ENCODE peak calls at places on chromosomes 6 and 20, in eight cellular contexts. Y, P, U, V, B, N, G and S are unnamed samples. For H3K4me1 and H3K9me3, the result is how much of the 10 kb centered on the place peaks cover.

GRCh38 chr20:48808382-48809034 is 19.3 kb downstream of the PREX1 start:
- DNase-seq in G (peak), P (no peak), U (no peak), V (peak), N (no peak), Y (no peak), B (no peak), S (no peak)

GRCh38 chr6:48109902-48110301 is 1.1 kb downstream of the PTCHD4 start:
- DNase-seq in P (no peak), G (no peak), U (no peak), Y (no peak), V (no peak), N (no peak), B (no peak), S (no peak)

GRCh38 chr6:156167289-156168076 is 609.7 kb upstream of the ARID1B start:
- DNase-seq in Y (no peak), N (peak), G (peak), P (no peak), B (no peak), V (peak), U (no peak), S (peak)

GRCh38 chr20:23659989-23660837 is 22.5 kb upstream of the CST3 start:
- DNase-seq in P (no peak), V (no peak), G (no peak), U (no peak), Y (no peak), B (no peak), N (peak), S (no peak)

GRCh38 chr6:93416575-93417420 is 2.6 kb downstream of the EPHA7 start:
- DNase-seq in Y (peak), B (peak), U (peak), G (peak), P (peak), V (no peak), N (peak), S (no peak)

GRCh38 chr20:41228858-41229257 is 88.7 kb downstream of the ZHX3 start:
- DNase-seq in P (no peak), U (no peak), N (no peak), Y (no peak), G (no peak), B (no peak), V (no peak), S (no peak)

GRCh38 chr6:71977860-71978259 is 91.5 kb downstream of the RIMS1 start:
- DNase-seq in V (no peak), Y (no peak), U (no peak), P (no peak), B (no peak), G (no peak), N (no peak), S (no peak)

GRCh38 chr6:44338228-44339122 is 4.0 kb upstream of the SPATS1 start:
- DNase-seq in B (peak), N (peak), V (peak), G (peak), Y (peak), P (peak), U (peak), S (peak)

GRCh38 chr6:137808191-137808590 is 58.9 kb upstream of the TNFAIP3 start:
- DNase-seq in Y (no peak), U (no peak), B (no peak), P (no peak), N (no peak), G (no peak), V (no peak), S (no peak)

GRCh38 chr20:60223174-60223573 is 265.0 kb downstream of the CDH26 start:
- DNase-seq in G (no peak), B (no peak), N (no peak), V (no peak), P (no peak), U (no peak), Y (no peak), S (no peak)

GRCh38 chr20:62657956-62658355 is 15.7 kb downstream of the SLCO4A1 start:
- DNase-seq in N (no peak), P (no peak), G (no peak), V (no peak), Y (no peak), B (no peak), U (no peak), S (no peak)

GRCh38 chr6:69696273-69696672 is 100.5 kb downstream of the LMBRD1 start:
- DNase-seq in N (no peak), G (no peak), P (no peak), B (no peak), U (no peak), Y (no peak), V (no peak), S (no peak)

GRCh38 chr6:41663558-41663957 is 25.3 kb downstream of the MDFI start:
- DNase-seq in V (no peak), N (no peak), U (no peak), Y (no peak), B (no peak), G (no peak), P (no peak), S (no peak)

GRCh38 chr20:36836591-36837329 is 39.2 kb upstream of the TLDC2 start:
- DNase-seq in U (no peak), V (peak), P (peak), G (peak), N (peak), B (peak), Y (peak), S (peak)

GRCh38 chr6:12116264-12116800 is 104.2 kb downstream of the HIVEP1 start:
- DNase-seq in P (no peak), V (no peak), N (no peak), B (no peak), Y (no peak), U (no peak), G (no peak), S (no peak)

GRCh38 chr20:32387262-32387661 is 29.1 kb downstream of the ASXL1 start:
- DNase-seq in P (no peak), Y (no peak), U (no peak), V (no peak), N (no peak), G (no peak), B (no peak), S (no peak)

GRCh38 chr20:1171461-1172093 is 13.2 kb downstream of the TMEM74B start:
- DNase-seq in G (no peak), B (no peak), P (no peak), N (no peak), U (no peak), V (no peak), Y (no peak), S (no peak)

GRCh38 chr6:39213195-39213920 is 15.9 kb downstream of the KCNK5 start:
- DNase-seq in N (no peak), U (no peak), G (no peak), P (no peak), Y (no peak), B (no peak), V (no peak), S (no peak)

GRCh38 chr6:84284428-84285033 is 57.1 kb upstream of the CEP162 start:
- DNase-seq in U (no peak), N (no peak), B (no peak), Y (peak), V (no peak), G (no peak), P (no peak), S (no peak)

GRCh38 chr6:83824831-83825230 is 28.3 kb upstream of the RIPPLY2 start:
- DNase-seq in B (no peak), G (no peak), Y (no peak), V (no peak), U (no peak), N (no peak), P (no peak), S (no peak)

GRCh38 chr6:41577865-41578713 is 31.9 kb downstream of the FOXP4 start:
- DNase-seq in B (peak), Y (peak), U (no peak), N (no peak), G (no peak), P (peak), V (peak), S (peak)

GRCh38 chr20:25073544-25073943 is 8.4 kb downstream of the VSX1 start:
- DNase-seq in P (no peak), U (no peak), B (no peak), Y (no peak), N (no peak), G (no peak), V (no peak), S (no peak)

GRCh38 chr20:31712112-31712553 is 10.5 kb downstream of the BCL2L1 start:
- DNase-seq in G (peak), Y (no peak), U (no peak), B (peak), N (peak), V (peak), P (no peak), S (peak)

GRCh38 chr6:3823671-3824070 is 25.5 kb upstream of the FAM50B start:
- DNase-seq in B (no peak), P (no peak), U (no peak), N (no peak), V (no peak), G (no peak), Y (no peak), S (no peak)

GRCh38 chr6:100573169-100573568 is 108.4 kb upstream of the SIM1 start:
- DNase-seq in P (peak), G (no peak), U (no peak), N (no peak), B (no peak), V (no peak), Y (peak), S (peak)

GRCh38 chr20:23225407-23226060 is 125.1 kb upstream of the NXT1 start:
- DNase-seq in U (no peak), P (peak), G (no peak), B (peak), N (no peak), V (peak), Y (no peak), S (peak)

GRCh38 chr6:46443623-46444022 is 47.6 kb downstream of the RCAN2 start:
- DNase-seq in B (no peak), V (no peak), G (no peak), Y (no peak), U (no peak), P (no peak), N (no peak), S (no peak)

DNA sequence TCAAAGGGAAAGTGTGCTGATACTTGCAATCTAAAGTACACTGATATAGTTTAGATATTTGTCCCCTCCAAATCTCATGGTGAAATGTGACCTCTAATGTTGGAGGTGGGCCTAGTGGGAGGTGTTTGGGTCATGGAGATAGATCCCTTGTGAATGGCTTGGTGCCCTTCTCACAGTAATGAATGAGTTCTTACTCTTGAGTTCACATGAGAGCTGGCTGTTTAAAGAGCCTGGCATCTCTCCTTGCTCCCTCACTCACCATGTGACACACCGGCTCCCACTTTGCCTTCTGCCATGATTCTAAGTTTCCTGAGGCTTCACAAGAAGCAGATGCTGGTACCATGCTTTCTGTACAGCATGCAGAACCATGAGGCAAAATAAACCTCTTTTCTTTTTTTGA is 78.1 kb downstream of the REPS1 start:
- DNase-seq in P (no peak), V (no peak), G (no peak), B (no peak), Y (no peak), U (no peak), N (peak), S (no peak)
- H3K4me1 ChIP-seq in P (under half), V (under half), G (under half), B (under half), Y (under half), U (under half), N (under half), S (under half)

GRCh38 chr6:129194441-129195021 is 311.6 kb downstream of the LAMA2 start:
- DNase-seq in P (no peak), V (no peak), G (no peak), B (no peak), Y (no peak), N (no peak), U (no peak), S (no peak)

GRCh38 chr6:129192458-129192989 is 309.6 kb downstream of the LAMA2 start:
- DNase-seq in V (no peak), N (no peak), G (no peak), U (no peak), Y (no peak), P (no peak), B (no peak), S (no peak)

GRCh38 chr6:129197154-129197553 is 314.2 kb downstream of the LAMA2 start:
- DNase-seq in N (no peak), B (no peak), Y (no peak), U (no peak), P (no peak), V (no peak), G (no peak), S (no peak)

GRCh38 chr6:129191275-129191674 is 308.3 kb downstream of the LAMA2 start:
- DNase-seq in G (no peak), P (no peak), N (no peak), Y (no peak), B (no peak), U (no peak), V (no peak), S (no peak)

GRCh38 chr6:129195666-129196065 is 312.7 kb downstream of the LAMA2 start:
- DNase-seq in B (no peak), V (no peak), N (no peak), P (no peak), G (no peak), Y (no peak), U (no peak), S (no peak)
- TF ChIP-seq CTCF in B (no peak), V (no peak), N (no peak), P (no peak), G (no peak), Y (no peak), U (no peak), S (no peak)

GRCh38 chr6:168719901-168720300 is 278.9 kb downstream of the SMOC2 start:
- DNase-seq in V (no peak), G (no peak), Y (no peak), B (no peak), U (no peak), P (no peak), N (no peak), S (no peak)

GRCh38 chr6:168715643-168716481 is 274.9 kb downstream of the SMOC2 start:
- DNase-seq in U (no peak), B (no peak), P (no peak), N (no peak), V (no peak), Y (no peak), G (no peak), S (no peak)

GRCh38 chr6:168716581-168716980 is 275.6 kb downstream of the SMOC2 start:
- DNase-seq in U (no peak), N (no peak), G (no peak), V (no peak), B (no peak), Y (no peak), P (no peak), S (no peak)

GRCh38 chr6:168718821-168719475 is 278.0 kb downstream of the SMOC2 start:
- DNase-seq in N (no peak), Y (no peak), U (no peak), G (no peak), V (no peak), P (no peak), B (no peak), S (no peak)

DNA sequence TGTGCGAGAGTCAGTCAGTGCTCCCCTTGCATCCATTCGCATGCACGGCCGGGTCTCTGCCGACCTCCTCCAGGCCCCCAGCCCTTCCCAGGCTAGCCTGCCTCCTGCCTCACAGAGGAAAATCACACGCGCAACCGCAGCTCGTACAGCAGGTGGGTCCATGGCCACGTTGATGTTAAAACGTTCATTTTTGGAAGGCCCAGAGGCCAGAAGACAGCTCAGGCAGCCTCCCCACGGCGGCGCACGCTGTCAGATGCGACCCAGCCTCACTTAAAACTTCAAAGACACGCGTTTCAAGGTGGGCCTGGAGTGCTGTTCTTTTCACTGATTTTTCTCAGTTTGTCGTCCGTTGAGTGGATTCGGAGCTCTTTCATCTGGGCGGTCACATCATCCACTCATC is 276.5 kb downstream of the SMOC2 start:
- DNase-seq in B (no peak), Y (no peak), G (no peak), N (no peak), U (no peak), V (no peak), P (no peak), S (no peak)
- H3K9me3 ChIP-seq in B (under half), Y (under half), G (under half), N (under half), U (under half), V (under half), P (under half), S (under half)

GRCh38 chr20:42979720-42980119 is 210.0 kb downstream of the PTPRT start:
- DNase-seq in N (no peak), P (no peak), G (no peak), U (no peak), Y (no peak), V (no peak), B (no peak), S (no peak)

GRCh38 chr20:42975974-42976373 is 213.7 kb downstream of the PTPRT start:
- DNase-seq in N (no peak), V (no peak), U (no peak), G (no peak), Y (peak), P (no peak), B (no peak), S (no peak)

GRCh38 chr20:42978184-42978974 is 211.3 kb downstream of the PTPRT start:
- DNase-seq in G (no peak), P (no peak), B (no peak), V (no peak), U (no peak), Y (no peak), N (no peak), S (no peak)

GRCh38 chr20:42972591-42972990 is 217.1 kb downstream of the PTPRT start:
- DNase-seq in B (no peak), U (no peak), V (no peak), P (no peak), G (no peak), N (no peak), Y (no peak), S (no peak)

GRCh38 chr20:42974347-42974746 is 215.4 kb downstream of the PTPRT start:
- DNase-seq in B (no peak), G (no peak), V (no peak), U (no peak), N (no peak), P (no peak), Y (no peak), S (no peak)
- H3K4me1 ChIP-seq in B (under half), G (under half), V (under half), U (under half), N (under half), P (under half), Y (under half), S (under half)

DNA sequence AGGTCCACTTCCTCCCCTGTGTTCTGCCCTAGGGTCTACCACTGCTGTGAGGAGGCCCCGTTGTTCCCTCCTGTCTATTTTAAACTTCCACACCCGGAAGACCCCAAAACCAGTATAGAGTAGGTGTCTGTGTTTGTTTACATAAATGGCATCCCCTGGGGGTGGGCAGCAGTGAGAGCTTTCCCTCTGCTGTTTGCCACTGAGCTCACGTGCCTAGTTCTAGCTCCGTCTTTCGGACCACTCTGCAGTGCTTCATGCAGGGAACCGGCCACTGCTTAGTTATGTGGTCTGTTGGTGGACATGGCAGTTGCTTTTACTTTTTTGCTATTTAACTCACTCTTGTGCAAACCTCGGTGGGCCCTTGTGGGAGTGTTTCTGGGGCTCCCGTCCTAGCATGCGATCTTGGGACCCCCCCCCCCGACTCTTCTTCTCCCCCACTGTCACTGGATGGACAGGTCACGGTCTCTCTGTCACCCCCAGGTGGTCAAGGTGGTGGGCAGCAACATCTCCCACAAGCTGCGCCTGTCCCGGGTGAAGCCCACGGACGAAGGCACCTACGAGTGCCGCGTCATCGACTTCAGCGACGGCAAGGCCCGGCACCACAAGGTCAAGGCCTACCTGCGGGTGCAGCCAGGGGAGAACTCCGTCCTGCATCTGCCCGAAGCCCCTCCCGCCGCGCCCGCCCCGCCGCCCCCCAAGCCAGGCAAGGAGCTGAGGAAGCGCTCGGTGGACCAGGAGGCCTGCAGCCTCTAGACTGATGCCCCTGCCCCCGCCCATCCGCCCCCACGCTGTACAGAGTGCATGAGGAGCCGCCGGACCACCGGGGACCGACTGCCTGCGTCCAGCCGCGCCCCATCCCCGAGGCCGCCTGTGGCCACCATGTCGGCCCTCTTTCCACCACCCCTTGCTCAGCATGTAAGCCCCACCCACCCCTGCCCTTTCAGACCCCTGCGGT is 40.9 kb downstream of the VSTM2L start:
- DNase-seq in G (no peak), N (no peak), U (no peak), B (no peak), Y (peak), V (no peak), P (no peak), S (no peak)
- TF ChIP-seq CTCF in G (no peak), N (no peak), U (no peak), B (no peak), Y (no peak), V (no peak), P (no peak), S (no peak)

DNA sequence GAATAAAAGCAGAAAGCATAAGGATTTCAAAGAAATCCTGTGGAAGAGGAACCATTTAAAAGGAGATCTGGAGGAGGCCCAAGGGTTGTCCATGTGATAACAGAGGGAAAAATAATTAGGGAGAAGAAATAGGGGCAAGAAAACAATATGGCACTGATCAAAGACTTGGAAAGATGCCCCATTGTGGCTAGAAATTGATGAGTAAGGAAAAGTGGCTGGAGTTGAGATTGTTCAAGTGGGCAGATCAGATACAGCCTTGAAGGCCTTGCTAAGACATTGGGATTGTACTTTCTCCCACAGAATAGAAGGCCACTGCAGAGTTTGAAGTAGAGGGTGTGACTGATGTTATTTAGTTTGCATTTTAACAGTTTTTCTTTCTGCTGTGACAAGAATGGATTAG is 213.3 kb downstream of the CBLN4 start:
- DNase-seq in U (no peak), V (no peak), G (no peak), Y (no peak), B (no peak), P (no peak), N (no peak), S (no peak)
- H3K9me3 ChIP-seq in U (under half), V (under half), G (under half), Y (under half), B (under half), P (under half), N (under half), S (under half)

DNA sequence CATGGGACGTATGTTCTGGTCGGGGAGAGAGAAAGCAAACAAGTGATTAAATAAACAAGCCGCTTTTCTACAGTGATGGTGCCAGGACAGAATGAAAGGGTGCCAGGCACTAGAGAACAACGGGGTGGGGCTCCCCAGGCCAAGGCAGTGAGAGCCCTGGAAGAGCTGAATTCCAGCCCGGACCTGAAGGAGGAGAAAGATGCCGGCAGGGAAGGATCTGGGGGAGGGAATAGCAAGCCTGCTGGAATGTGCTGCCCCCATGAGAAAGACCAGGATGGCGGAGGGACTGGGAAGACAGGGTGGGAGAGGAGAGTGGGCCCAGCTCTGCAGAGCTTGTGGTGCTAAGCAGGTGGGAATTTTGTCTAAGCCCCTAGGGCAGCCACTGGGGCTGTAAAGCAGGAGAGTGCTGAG is 7.5 kb downstream of the SNAI1 start:
- DNase-seq in U (peak), P (no peak), V (no peak), Y (no peak), B (no peak), G (no peak), N (no peak), S (peak)
- H3K4me1 ChIP-seq in U (under half), P (half or more), V (under half), Y (under half), B (under half), G (half or more), N (under half), S (half or more)